ENCODE peak calls at places on chromosomes 13 and 19, in eight cellular contexts. I is CD8-positive, alpha-beta T cell; C is endodermal cell; F is kidney; X is Caco-2; Y is DND-41; P is mucosa of descending colon; W is neural progenitor cell. G is an unnamed sample.

GRCh38 chr19:661427-662196 is 1.4 kb downstream of the RNF126 start:
- DNase-seq in I (peak; percentile 62), C (peak; percentile 49), F (no peak), X (no peak), Y (peak; percentile 68), P (peak; percentile 81), W (no peak), G (peak; percentile 87)

GRCh38 chr19:6357995-6358394 is 3.3 kb upstream of the CLPP start:
- DNase-seq in I (no peak), C (no peak), F (peak; percentile 54), X (no peak), Y (no peak), P (no peak), W (no peak), G (no peak)

GRCh38 chr19:32976223-32976805 is 4.3 kb downstream of the FAAP24 start:
- DNase-seq in I (peak; percentile 60), C (peak; percentile 92), F (no peak), X (peak; percentile 69), Y (peak; percentile 72), P (peak; percentile 67), W (peak; percentile 43), G (peak; percentile 73)

GRCh38 chr13:99989376-99990044 is 7.9 kb downstream of the ZIC2 start:
- DNase-seq in I (no peak), C (peak; percentile 84), F (no peak), X (no peak), Y (no peak), P (no peak), W (peak; percentile 56), G (no peak)

GRCh38 chr19:39890755-39891551 is 43.5 kb downstream of the FCGBP start:
- DNase-seq in I (no peak), C (no peak), F (peak; percentile 75), X (peak; percentile 26), Y (no peak), P (no peak), W (no peak), G (no peak)

GRCh38 chr19:5557691-5558090 is 10.1 kb downstream of the TINCR start:
- DNase-seq in I (no peak), C (no peak), F (no peak), X (no peak), Y (no peak), P (no peak), W (no peak), G (no peak)

GRCh38 chr13:50191004-50191403 is 175.8 kb downstream of the KCNRG start:
- DNase-seq in I (no peak), C (no peak), F (no peak), X (no peak), Y (no peak), P (no peak), W (no peak), G (no peak)

GRCh38 chr19:13762635-13763235 is 1.6 kb upstream of the MRI1 start:
- DNase-seq in I (no peak), C (no peak), F (no peak), X (no peak), Y (no peak), P (no peak), W (no peak), G (no peak)

GRCh38 chr19:18737337-18737953 is 53.7 kb downstream of the COMP start:
- DNase-seq in I (no peak), C (no peak), F (no peak), X (no peak), Y (no peak), P (no peak), W (peak; percentile 39), G (no peak)

GRCh38 chr19:18736415-18737336 is 53.2 kb downstream of the CRTC1 start:
- DNase-seq in I (no peak), C (no peak), F (peak; percentile 85), X (no peak), Y (no peak), P (peak; percentile 69), W (no peak), G (no peak)

GRCh38 chr19:18737954-18738351 is 53.2 kb downstream of the COMP start:
- DNase-seq in I (no peak), C (no peak), F (no peak), X (peak; percentile 72), Y (no peak), P (no peak), W (no peak), G (no peak)

GRCh38 chr19:18735324-18735723 is 51.8 kb downstream of the CRTC1 start:
- DNase-seq in I (no peak), C (peak; percentile 37), F (no peak), X (no peak), Y (no peak), P (no peak), W (no peak), G (no peak)

GRCh38 chr19:18735752-18736151 is 52.3 kb downstream of the CRTC1 start:
- DNase-seq in I (no peak), C (peak; percentile 44), F (peak; percentile 86), X (no peak), Y (no peak), P (no peak), W (no peak), G (no peak)
- H3K4me1 ChIP-seq in I (no peaks in the 10 kb centered on the region), C (peaks cover 34% of the 10 kb centered on the region), F (peaks cover 24% of the 10 kb centered on the region), X (peaks cover 64% of the 10 kb centered on the region), Y (no peaks in the 10 kb centered on the region), P (peaks cover 20% of the 10 kb centered on the region), W (peaks cover 13% of the 10 kb centered on the region), G (no peaks in the 10 kb centered on the region)

GRCh38 chr19:55678121-55678671 is 3.2 kb downstream of the EPN1 start:
- DNase-seq in I (no peak), C (no peak), F (peak; percentile 78), X (no peak), Y (no peak), P (peak; percentile 85), W (no peak), G (peak; percentile 88)

GRCh38 chr19:55679343-55680257 is 4.6 kb downstream of the EPN1 start:
- DNase-seq in I (no peak), C (no peak), F (peak; percentile 70), X (no peak), Y (no peak), P (no peak), W (no peak), G (no peak)

GRCh38 chr19:55680339-55681130 is 5.5 kb downstream of the EPN1 start:
- DNase-seq in I (no peak), C (no peak), F (peak; percentile 66), X (no peak), Y (no peak), P (no peak), W (no peak), G (no peak)

GRCh38 chr19:55683449-55684261 is 8.6 kb downstream of the EPN1 start:
- DNase-seq in I (no peak), C (no peak), F (peak; percentile 73), X (peak; percentile 69), Y (no peak), P (peak; percentile 56), W (no peak), G (no peak)

DNA sequence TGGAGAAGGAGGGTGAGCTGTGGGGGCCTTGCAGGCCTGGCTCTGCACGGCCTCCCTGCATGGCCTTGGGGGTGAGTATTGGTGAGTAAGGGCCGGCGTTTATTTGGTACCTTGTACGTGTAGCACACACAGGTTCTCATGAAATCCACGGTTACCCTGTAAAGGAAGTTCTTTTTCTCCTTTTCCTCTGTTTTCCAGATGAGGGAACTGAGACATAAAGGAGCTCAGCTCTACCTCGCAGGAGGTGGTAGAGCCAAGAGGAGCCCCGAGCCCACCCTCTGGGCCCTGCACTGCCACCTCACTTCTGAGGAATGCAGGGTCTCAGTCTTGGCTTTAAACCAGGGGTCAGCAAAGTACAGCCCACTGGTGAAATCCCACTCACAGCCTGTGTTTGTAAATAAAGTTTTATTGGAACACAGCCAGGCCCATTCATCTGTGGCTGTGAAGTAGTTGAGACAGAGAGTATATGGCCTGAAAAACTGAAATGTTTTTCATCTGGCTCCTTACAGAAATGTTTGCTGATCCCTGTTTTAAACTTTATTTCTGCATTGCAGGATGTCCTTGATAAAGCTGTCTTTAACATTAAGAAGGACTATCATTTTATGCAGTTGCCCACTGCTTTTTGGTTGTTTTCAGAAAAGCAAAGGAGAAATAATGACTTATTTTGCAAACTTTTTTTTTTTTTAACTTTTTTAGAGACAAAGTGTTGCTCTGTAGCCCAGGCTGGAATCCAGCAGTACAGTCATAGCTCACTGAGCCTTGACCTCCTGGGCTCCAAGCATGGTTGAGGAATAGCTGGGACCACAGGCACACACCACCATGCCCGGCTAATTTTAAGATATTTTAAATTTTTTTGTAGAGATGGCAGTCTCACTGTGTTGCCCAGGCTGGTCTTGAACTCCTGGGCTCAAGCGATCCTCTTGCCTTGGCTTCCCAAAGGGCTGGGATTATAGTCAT is 6.4 kb downstream of the EPN1 start:
- DNase-seq in I (no peak), C (no peak), F (peak; percentile 26), X (no peak), Y (no peak), P (peak; percentile 24), W (no peak), G (no peak)
- TF ChIP-seq CTCF in I (no peak), C (no peak), F (no peak), X (no peak), Y (no peak), P (no peak), W (no peak), G (no peak)

GRCh38 chr13:110309159-110309476 is 2.0 kb downstream of the COL4A2 start:
- DNase-seq in I (no peak), C (no peak), F (no peak), X (no peak), Y (no peak), P (no peak), W (no peak), G (no peak)

GRCh38 chr13:110310541-110311491 is 3.7 kb downstream of the COL4A2 start:
- DNase-seq in I (no peak), C (peak; percentile 32), F (no peak), X (peak; percentile 19), Y (no peak), P (no peak), W (no peak), G (no peak)

GRCh38 chr13:110308377-110309158 is 1.5 kb downstream of the COL4A2 start:
- DNase-seq in I (no peak), C (peak; percentile 83), F (no peak), X (no peak), Y (no peak), P (no peak), W (peak; percentile 84), G (no peak)

GRCh38 chr13:110307697-110308376 is 753 bp downstream of the COL4A2 start:
- DNase-seq in I (no peak), C (peak; percentile 76), F (no peak), X (no peak), Y (no peak), P (no peak), W (peak; percentile 59), G (no peak)

GRCh38 chr13:110309661-110310524 is 2.8 kb downstream of the COL4A2 start:
- DNase-seq in I (no peak), C (no peak), F (no peak), X (peak; percentile 25), Y (no peak), P (no peak), W (peak; percentile 37), G (no peak)
- H3K4me1 ChIP-seq in I (no peaks in the 10 kb centered on the region), C (peaks cover 44% of the 10 kb centered on the region), F (peaks cover 44% of the 10 kb centered on the region), X (peaks cover 57% of the 10 kb centered on the region), Y (no peaks in the 10 kb centered on the region), P (peaks cover 10% of the 10 kb centered on the region), W (peaks cover 25% of the 10 kb centered on the region), G (no peaks in the 10 kb centered on the region)

DNA sequence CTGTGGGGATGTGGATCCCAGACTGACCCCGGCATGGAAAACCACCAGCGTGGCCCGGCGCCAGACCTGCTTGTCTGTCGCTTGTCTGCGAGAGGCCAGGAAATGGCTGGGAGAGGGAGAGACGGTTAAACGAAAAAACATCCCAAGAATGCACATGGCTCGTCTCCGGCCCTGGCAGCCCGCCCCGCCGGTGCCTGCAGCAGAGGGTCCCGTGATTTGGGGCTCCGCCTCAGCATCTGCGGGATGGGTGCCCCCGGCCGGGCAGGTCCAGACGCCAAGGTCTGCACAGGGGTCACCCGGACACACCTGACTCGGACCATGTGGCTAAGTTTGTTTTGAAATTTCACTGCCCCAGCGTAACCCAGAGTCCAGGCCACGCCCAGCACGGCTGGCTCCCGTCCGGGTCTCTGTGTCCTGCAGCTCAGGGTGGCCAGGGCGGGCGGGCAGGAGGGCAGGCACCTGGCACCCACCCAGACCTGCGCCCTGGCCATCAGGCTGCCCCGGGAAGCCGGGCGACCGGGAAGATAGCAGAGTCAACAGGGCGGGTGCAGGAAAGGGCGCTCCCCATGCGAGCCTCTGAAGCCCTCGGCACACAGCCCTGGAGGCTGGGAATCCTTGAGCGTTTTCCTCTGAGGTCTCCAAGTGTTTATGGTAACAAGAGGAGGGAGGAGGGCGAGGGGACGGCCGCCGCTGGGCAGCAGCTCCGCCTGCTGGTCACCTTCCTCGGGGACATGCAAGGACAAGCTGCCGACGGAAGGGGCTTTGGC is 103.2 kb downstream of the GADD45B start:
- DNase-seq in I (peak; percentile 55), C (peak; percentile 97), F (peak; percentile 96), X (peak; percentile 88), Y (no peak), P (peak; percentile 87), W (peak; percentile 93), G (no peak)
- TF ChIP-seq CTCF in I (peak; percentile 44), C (peak; percentile 90), F (peak; percentile 91), X (peak; percentile 94), Y (no peak), P (peak; percentile 73), W (peak; percentile 94), G (peak; percentile 48)

G was measured in MM.1S.